ENCODE peak calls at places on chromosome 16, in ten cellular contexts. X is NCI-H1092 treated with DMSO at 0.1 percent for 48 hours, P is SW480, V is GM10248, C is activated gamma-delta T cell, N is HFFc6, M is omental fat pad, J is GM13977, Q is tibial nerve, H is AML-193. E is an unnamed sample.

GRCh38 chr16:13969711-13970110 is 49.8 kb downstream of the ERCC4 start:
- DNase-seq in X (no peak), P (no peak), V (no peak), C (no peak), N (no peak), M (no peak), J (no peak), Q (no peak), H (no peak), E (no peak)

GRCh38 chr16:87864331-87864989 is 4.8 kb downstream of the SLC7A5 start:
- DNase-seq in X (peak; percentile 14), P (no peak), V (no peak), C (no peak), N (no peak), M (no peak), J (no peak), Q (no peak), H (no peak), E (no peak)

GRCh38 chr16:67653131-67654068 is 6.7 kb downstream of the ACD start:
- DNase-seq in X (no peak), P (no peak), V (no peak), C (no peak), N (no peak), M (no peak), J (no peak), Q (no peak), H (no peak), E (no peak)

GRCh38 chr16:88570691-88571092 is 489 bp downstream of the ZC3H18 start:
- DNase-seq in X (no peak), P (no peak), V (no peak), C (peak; percentile 40), N (no peak), M (no peak), J (no peak), Q (no peak), H (peak; percentile 7), E (no peak)

GRCh38 chr16:67613808-67614207 is 31.1 kb upstream of the CARMIL2 start:
- DNase-seq in X (no peak), P (no peak), V (no peak), C (no peak), N (no peak), M (no peak), J (no peak), Q (no peak), H (no peak), E (no peak)

GRCh38 chr16:1743376-1744337 is 27.7 kb downstream of the NME3 start:
- DNase-seq in X (no peak), P (no peak), V (no peak), C (no peak), N (no peak), M (no peak), J (no peak), Q (no peak), H (no peak), E (no peak)

GRCh38 chr16:3074860-3075545 is 9.6 kb downstream of the IL32 start:
- DNase-seq in X (no peak), P (no peak), V (peak; percentile 65), C (no peak), N (no peak), M (no peak), J (peak; percentile 77), Q (no peak), H (peak; percentile 81), E (peak; percentile 68)

GRCh38 chr16:68538880-68539701 is at the start of gene ZFP90:
- DNase-seq in X (peak; percentile 92), P (peak; percentile 81), V (peak; percentile 98), C (peak; percentile 70), N (peak; percentile 60), M (peak; percentile 70), J (peak; percentile 97), Q (peak; percentile 76), H (peak; percentile 75), E (peak; percentile 86)

GRCh38 chr16:4775005-4775404 is 8.0 kb upstream of the ZNF500 start:
- DNase-seq in X (no peak), P (no peak), V (no peak), C (no peak), N (no peak), M (no peak), J (no peak), Q (no peak), H (no peak), E (no peak)

GRCh38 chr16:73191111-73192046 is 143.5 kb upstream of the ZFHX3 start:
- DNase-seq in X (no peak), P (no peak), V (no peak), C (no peak), N (no peak), M (no peak), J (no peak), Q (no peak), H (no peak), E (no peak)

GRCh38 chr16:80741716-80742115 is 62.7 kb downstream of the CDYL2 start:
- DNase-seq in X (no peak), P (no peak), V (no peak), C (no peak), N (no peak), M (no peak), J (no peak), Q (no peak), H (no peak), E (no peak)

GRCh38 chr16:72083778-72084404 is 9.5 kb downstream of the TXNL4B start:
- DNase-seq in X (no peak), P (no peak), V (no peak), C (no peak), N (no peak), M (no peak), J (no peak), Q (no peak), H (no peak), E (no peak)

GRCh38 chr16:71854369-71854948 is 8.7 kb downstream of the ATXN1L start:
- DNase-seq in X (no peak), P (no peak), V (no peak), C (no peak), N (no peak), M (no peak), J (no peak), Q (no peak), H (no peak), E (no peak)

GRCh38 chr16:8474576-8474975 is 115.7 kb downstream of the TMEM114 start:
- DNase-seq in X (no peak), P (no peak), V (no peak), C (no peak), N (no peak), M (no peak), J (no peak), Q (no peak), H (no peak), E (no peak)

GRCh38 chr16:10037771-10038170 is 144.5 kb downstream of the GRIN2A start:
- DNase-seq in X (no peak), P (no peak), V (no peak), C (no peak), N (peak; percentile 4), M (no peak), J (no peak), Q (no peak), H (no peak), E (no peak)

GRCh38 chr16:57603110-57604024 is 25.1 kb upstream of the ADGRG1 start:
- DNase-seq in X (no peak), P (no peak), V (no peak), C (no peak), N (no peak), M (no peak), J (no peak), Q (no peak), H (no peak), E (no peak)

GRCh38 chr16:58128721-58129096 is 472 bp downstream of the CFAP20 start:
- DNase-seq in X (no peak), P (no peak), V (peak; percentile 38), C (peak; percentile 28), N (no peak), M (no peak), J (peak; percentile 24), Q (no peak), H (no peak), E (no peak)

GRCh38 chr16:15618392-15618791 is 24.6 kb downstream of the MARF1 start:
- DNase-seq in X (no peak), P (no peak), V (no peak), C (no peak), N (peak; percentile 56), M (no peak), J (no peak), Q (no peak), H (no peak), E (no peak)

GRCh38 chr16:87254734-87255133 is 62.5 kb downstream of the C16orf95 start:
- DNase-seq in X (no peak), P (no peak), V (no peak), C (no peak), N (no peak), M (no peak), J (no peak), Q (no peak), H (no peak), E (no peak)

GRCh38 chr16:12546918-12547607 is 256.6 kb downstream of the CPPED1 start:
- DNase-seq in X (no peak), P (no peak), V (peak; percentile 62), C (no peak), N (no peak), M (no peak), J (no peak), Q (no peak), H (no peak), E (no peak)

E was measured in KG1.